ENCODE peak calls at places on chromosomes 7 and 10, in seven cellular contexts. M is fibroblast of mammary gland, L is GM12878, C is Peyer's patch, O is spleen, S is bronchial epithelial cell, I is GM13976. G is an unnamed sample.

GRCh38 chr7:151395036-151395367 is 14.8 kb downstream of the WDR86 start:
- DNase-seq in M (no peak), L (no peak), C (no peak), O (peak), S (no peak), I (no peak), G (no peak)

GRCh38 chr10:47033541-47034270 is 122.5 kb downstream of the PTPN20 start:
- DNase-seq in M (no peak), L (no peak), C (no peak), O (peak), S (no peak), I (no peak), G (no peak)

GRCh38 chr10:87518937-87519336 is 14.2 kb downstream of the MINPP1 start:
- DNase-seq in M (no peak), L (no peak), C (no peak), O (no peak), S (no peak), I (no peak), G (no peak)

GRCh38 chr10:112967200-112967599 is 17.2 kb downstream of the TCF7L2 start:
- DNase-seq in M (peak), L (no peak), C (no peak), O (no peak), S (peak), I (no peak), G (no peak)

GRCh38 chr7:157831901-157832810 is 495.4 kb downstream of the DNAJB6 start:
- DNase-seq in M (no peak), L (no peak), C (no peak), O (peak), S (no peak), I (no peak), G (no peak)

GRCh38 chr10:120422459-120422858 is 34.6 kb upstream of the PLPP4 start:
- DNase-seq in M (peak), L (no peak), C (no peak), O (no peak), S (peak), I (no peak), G (no peak)

GRCh38 chr10:125004571-125005311 is 62.8 kb downstream of the ZRANB1 start:
- DNase-seq in M (no peak), L (no peak), C (peak), O (peak), S (no peak), I (peak), G (no peak)

GRCh38 chr10:89392974-89393373 is 551 bp downstream of the IFIT1 start:
- DNase-seq in M (peak), L (no peak), C (no peak), O (no peak), S (peak), I (no peak), G (no peak)

GRCh38 chr7:137986252-137987010 is 15.5 kb downstream of the CREB3L2 start:
- DNase-seq in M (peak), L (no peak), C (no peak), O (no peak), S (peak), I (no peak), G (no peak)

GRCh38 chr10:101285093-101285463 is 55.8 kb upstream of the LBX1 start:
- DNase-seq in M (no peak), L (no peak), C (no peak), O (no peak), S (no peak), I (no peak), G (no peak)

GRCh38 chr7:128084896-128085608 is 53.8 kb upstream of the LRRC4 start:
- DNase-seq in M (peak), L (no peak), C (no peak), O (no peak), S (no peak), I (no peak), G (no peak)

GRCh38 chr7:69457912-69458491 is 140.3 kb upstream of the AUTS2 start:
- DNase-seq in M (no peak), L (no peak), C (no peak), O (no peak), S (no peak), I (no peak), G (no peak)

GRCh38 chr10:86229378-86229777 is 137.2 kb downstream of the GRID1 start:
- DNase-seq in M (no peak), L (no peak), C (no peak), O (no peak), S (peak), I (no peak), G (no peak)

GRCh38 chr7:126718419-126718818 is 534.3 kb downstream of the GRM8 start:
- DNase-seq in M (no peak), L (no peak), C (no peak), O (no peak), S (no peak), I (no peak), G (no peak)

GRCh38 chr7:27172823-27173411 is 1.2 kb downstream of the HOXA10 start:
- DNase-seq in M (peak), L (no peak), C (peak), O (peak), S (no peak), I (no peak), G (no peak)

GRCh38 chr10:76341740-76342139 is 910.3 kb downstream of the LRMDA start:
- DNase-seq in M (no peak), L (no peak), C (no peak), O (no peak), S (no peak), I (no peak), G (no peak)

GRCh38 chr7:12581897-12582296 is 11.4 kb downstream of the SCIN start:
- DNase-seq in M (no peak), L (no peak), C (no peak), O (no peak), S (no peak), I (no peak), G (no peak)

GRCh38 chr10:34022195-34022594 is 687.7 kb upstream of the NRP1 start:
- DNase-seq in M (no peak), L (no peak), C (no peak), O (no peak), S (no peak), I (no peak), G (no peak)

GRCh38 chr10:70866424-70866823 is 21.9 kb downstream of the PCBD1 start:
- DNase-seq in M (peak), L (no peak), C (no peak), O (no peak), S (peak), I (no peak), G (no peak)

GRCh38 chr7:120733143-120733542 is 124.8 kb downstream of the TSPAN12 start:
- DNase-seq in M (peak), L (no peak), C (no peak), O (no peak), S (peak), I (no peak), G (no peak)

GRCh38 chr10:97898429-97898828 is 48.8 kb downstream of the GOLGA7B start:
- DNase-seq in M (no peak), L (no peak), C (no peak), O (no peak), S (no peak), I (no peak), G (no peak)

GRCh38 chr10:10798543-10799192 is 219.0 kb upstream of the CELF2 start:
- DNase-seq in M (no peak), L (no peak), C (no peak), O (no peak), S (no peak), I (no peak), G (no peak)

GRCh38 chr10:10797467-10797866 is 220.2 kb upstream of the CELF2 start:
- DNase-seq in M (no peak), L (no peak), C (no peak), O (no peak), S (no peak), I (no peak), G (no peak)

GRCh38 chr10:10796061-10796773 is 221.5 kb upstream of the CELF2 start:
- DNase-seq in M (peak), L (no peak), C (no peak), O (no peak), S (peak), I (no peak), G (no peak)

GRCh38 chr10:10796774-10797415 is 220.8 kb upstream of the CELF2 start:
- DNase-seq in M (peak), L (no peak), C (no peak), O (no peak), S (peak), I (no peak), G (no peak)

GRCh38 chr10:10798021-10798420 is 219.7 kb upstream of the CELF2 start:
- DNase-seq in M (no peak), L (no peak), C (no peak), O (no peak), S (no peak), I (no peak), G (no peak)
- TF ChIP-seq CTCF in M (no peak), L (no peak), C (no peak), O (no peak), S (no peak), I (no peak), G (no peak)

GRCh38 chr7:46776790-46777189 is 805.1 kb downstream of the TNS3 start:
- DNase-seq in M (peak), L (no peak), C (no peak), O (no peak), S (peak), I (no peak), G (no peak)
- TF ChIP-seq CTCF in M (peak), L (no peak), C (no peak), O (no peak), S (peak), I (no peak), G (no peak)

DNA sequence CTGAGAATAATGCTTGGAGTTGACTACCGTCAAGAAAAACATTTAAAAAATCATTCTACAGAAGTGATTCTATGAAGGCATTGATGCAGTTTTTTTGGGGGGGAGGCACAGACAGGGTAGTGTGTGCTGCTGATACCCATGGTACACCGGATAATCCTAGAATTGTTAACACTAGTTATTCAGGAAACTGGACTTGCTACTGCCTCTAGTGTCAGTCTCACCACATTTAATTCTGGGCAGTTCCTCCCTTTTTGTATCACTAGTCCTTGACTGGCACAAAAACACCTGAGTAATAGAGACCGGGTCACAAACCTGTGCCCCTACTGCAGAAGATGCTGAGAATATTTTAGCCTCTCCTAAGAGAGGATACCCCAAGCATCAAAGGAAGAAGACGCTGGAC is 13.0 kb upstream of the TCAF1 start:
- DNase-seq in M (no peak), L (no peak), C (no peak), O (no peak), S (no peak), I (no peak), G (no peak)
- TF ChIP-seq CTCF in M (no peak), L (no peak), C (no peak), O (no peak), S (no peak), I (no peak), G (no peak)

GRCh38 chr10:69331161-69331560 is 52.9 kb downstream of the HK1 start:
- DNase-seq in M (no peak), L (no peak), C (no peak), O (no peak), S (no peak), I (no peak), G (no peak)

GRCh38 chr10:69334258-69335062 is 56.2 kb downstream of the HK1 start:
- DNase-seq in M (no peak), L (no peak), C (no peak), O (no peak), S (peak), I (no peak), G (no peak)

GRCh38 chr10:69332278-69333010 is 54.1 kb downstream of the HK1 start:
- DNase-seq in M (peak), L (no peak), C (no peak), O (peak), S (peak), I (no peak), G (no peak)

GRCh38 chr10:69335063-69335587 is 56.8 kb downstream of the HK1 start:
- DNase-seq in M (peak), L (no peak), C (peak), O (peak), S (no peak), I (peak), G (peak)

DNA sequence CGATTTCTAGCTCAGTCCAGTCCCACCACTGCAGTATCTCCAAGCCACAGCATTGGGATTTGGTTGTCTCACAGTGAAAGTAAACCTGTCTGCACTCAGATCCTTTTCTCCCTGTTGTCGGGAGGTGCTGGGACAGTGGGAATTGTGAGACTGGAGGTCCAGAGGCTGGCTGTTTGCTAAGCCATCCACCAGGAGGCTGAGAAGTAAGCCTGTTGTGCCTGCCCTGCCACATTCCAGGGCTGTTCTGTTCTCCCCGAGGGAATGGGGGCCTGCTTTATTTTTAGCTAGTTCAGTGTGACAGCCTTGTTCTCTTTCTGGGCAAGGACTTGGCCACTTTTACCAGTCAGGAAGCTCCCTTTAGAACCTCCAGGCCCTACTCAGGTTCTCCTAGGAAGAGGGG is 54.9 kb downstream of the HK1 start:
- DNase-seq in M (no peak), L (no peak), C (no peak), O (no peak), S (peak), I (no peak), G (no peak)
- TF ChIP-seq CTCF in M (no peak), L (no peak), C (no peak), O (no peak), S (peak), I (no peak), G (no peak)

DNA sequence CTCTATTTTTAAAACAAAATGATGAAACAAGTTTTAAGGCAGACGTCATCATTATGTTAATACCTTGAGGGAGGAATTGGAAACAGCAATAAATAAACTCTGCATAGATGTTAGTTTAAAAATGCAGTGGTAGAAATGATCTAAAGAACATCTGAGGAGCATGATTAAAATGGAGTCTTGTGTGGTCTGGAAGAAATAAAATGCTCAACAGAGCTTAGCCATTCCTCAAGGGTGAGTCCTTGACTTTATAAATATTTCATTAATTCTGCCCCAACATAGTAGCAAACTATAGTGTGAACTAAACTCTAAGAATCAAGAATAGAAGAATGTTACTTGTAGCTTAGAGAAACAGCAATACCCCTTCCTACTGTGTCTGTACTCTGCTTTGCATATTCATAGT is 206.5 kb upstream of the FERD3L start:
- DNase-seq in M (no peak), L (no peak), C (no peak), O (no peak), S (no peak), I (no peak), G (no peak)
- TF ChIP-seq CTCF in M (no peak), L (no peak), C (no peak), O (no peak), S (no peak), I (no peak), G (no peak)

DNA sequence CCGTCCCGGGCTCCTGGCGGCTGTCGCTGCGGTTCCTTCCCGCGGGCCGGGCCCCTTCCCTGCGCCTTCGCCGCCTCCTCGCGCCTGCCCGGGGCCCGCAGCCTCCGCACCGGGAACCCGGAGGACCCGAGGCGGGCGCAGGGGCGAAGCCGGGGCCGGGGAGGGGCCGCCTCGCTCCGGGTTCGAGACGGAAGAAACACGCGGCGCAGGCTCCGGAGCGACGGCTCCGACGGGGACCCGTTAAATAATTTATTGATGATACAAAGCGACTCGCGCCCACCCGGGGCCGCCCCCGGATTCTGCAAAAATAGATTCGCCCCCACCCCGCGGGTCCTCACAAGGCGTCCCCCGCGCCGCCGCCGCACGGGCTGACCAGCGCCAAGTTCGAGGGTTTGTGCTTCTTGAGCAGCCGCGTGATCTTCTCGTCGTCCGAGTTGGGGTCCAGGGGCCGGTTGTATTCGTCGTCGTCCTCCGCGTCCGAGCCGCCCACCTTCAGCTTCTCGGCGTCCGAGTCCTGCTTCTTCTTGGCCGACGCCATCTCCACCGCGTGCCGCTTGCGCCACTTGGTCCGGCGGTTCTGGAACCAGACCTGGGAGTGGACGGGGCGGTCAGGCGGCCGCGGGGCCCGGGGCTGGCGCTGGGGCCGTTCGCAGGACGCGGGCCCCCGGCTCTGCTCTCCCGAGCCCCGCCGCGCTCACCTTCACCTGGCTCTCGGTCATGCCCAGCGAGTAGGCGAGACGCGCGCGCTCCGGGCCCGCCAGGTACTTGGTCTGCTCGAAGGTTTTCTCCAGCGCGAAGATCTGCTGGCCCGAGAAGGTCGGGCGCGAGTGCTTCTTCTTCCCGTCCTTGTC is 1.1 kb downstream of the NKX6-2 start:
- DNase-seq in M (peak), L (no peak), C (no peak), O (no peak), S (no peak), I (no peak), G (no peak)
- TF ChIP-seq CTCF in M (no peak), L (no peak), C (no peak), O (no peak), S (no peak), I (no peak), G (no peak)

DNA sequence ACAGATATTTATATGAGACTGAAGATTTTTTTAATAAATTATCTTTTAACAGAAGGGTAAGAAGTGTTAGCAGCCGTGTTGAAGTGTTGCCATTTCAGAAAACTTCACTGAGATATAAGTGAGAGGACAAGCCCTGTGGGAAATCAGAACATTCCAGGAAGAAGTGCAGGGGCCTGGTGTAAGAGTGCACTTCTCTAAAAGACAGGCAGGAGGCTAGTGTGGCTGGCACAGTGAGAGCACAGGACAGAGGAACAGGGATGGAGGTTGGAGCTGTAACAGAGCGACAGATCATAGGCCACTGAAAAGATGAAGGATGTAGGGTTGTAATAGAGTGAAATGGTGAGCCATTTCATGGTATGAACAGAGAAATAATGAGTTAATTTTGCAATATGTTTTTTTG is 608.9 kb downstream of the SORCS1 start:
- DNase-seq in M (no peak), L (no peak), C (no peak), O (no peak), S (no peak), I (no peak), G (no peak)
- TF ChIP-seq CTCF in M (peak), L (no peak), C (no peak), O (no peak), S (peak), I (no peak), G (no peak)

GRCh38 chr7:51789494-51789893 is 472.9 kb upstream of the COBL start:
- DNase-seq in M (no peak), L (no peak), C (no peak), O (no peak), S (peak), I (no peak), G (no peak)
- TF ChIP-seq CTCF in M (no peak), L (no peak), C (no peak), O (no peak), S (peak), I (no peak), G (no peak)